ENCODE peak calls at places on chromosomes 7 and 10, in nine cellular contexts. B is brain microvascular endothelial cell, S is sigmoid colon, R is hepatocyte, F is colonic mucosa, M is AG04450, X is endodermal cell, Q is body of pancreas, Y is left ventricle myocardium inferior. H is an unnamed sample.

GRCh38 chr10:94287331-94287730 is 75.4 kb downstream of the NOC3L start:
- DNase-seq in B (peak), S (no peak), R (no peak), F (no peak), M (no peak), X (no peak), Q (no peak), Y (no peak), H (no peak)

GRCh38 chr10:29469481-29470354 is 165.1 kb downstream of the SVIL start:
- DNase-seq in B (no peak), S (no peak), R (no peak), F (no peak), M (no peak), X (no peak), Q (no peak), Y (no peak), H (no peak)

GRCh38 chr10:130076681-130077080 is 33.9 kb downstream of the C10orf143 start:
- DNase-seq in B (no peak), S (no peak), R (no peak), F (no peak), M (no peak), X (no peak), Q (no peak), Y (no peak), H (no peak)

GRCh38 chr7:142334236-142334635 is 76.4 kb upstream of the PRSS58 start:
- DNase-seq in B (no peak), S (no peak), R (no peak), F (no peak), M (no peak), X (no peak), Q (no peak), Y (no peak), H (no peak)

GRCh38 chr10:24385776-24386175 is 176.8 kb downstream of the KIAA1217 start:
- DNase-seq in B (peak), S (no peak), R (peak), F (no peak), M (no peak), X (no peak), Q (no peak), Y (no peak), H (no peak)

GRCh38 chr10:16787361-16787791 is 29.8 kb downstream of the RSU1 start:
- DNase-seq in B (no peak), S (no peak), R (no peak), F (no peak), M (no peak), X (no peak), Q (no peak), Y (no peak), H (no peak)

GRCh38 chr10:119545310-119545709 is 2.8 kb upstream of the RGS10 start:
- DNase-seq in B (no peak), S (no peak), R (no peak), F (no peak), M (no peak), X (no peak), Q (no peak), Y (no peak), H (no peak)

GRCh38 chr7:137109966-137110930 is 233.3 kb downstream of the PTN start:
- DNase-seq in B (peak), S (no peak), R (peak), F (no peak), M (no peak), X (no peak), Q (no peak), Y (no peak), H (no peak)

GRCh38 chr7:106289848-106290247 is 5.1 kb upstream of the NAMPT start:
- DNase-seq in B (no peak), S (no peak), R (no peak), F (no peak), M (no peak), X (no peak), Q (no peak), Y (no peak), H (no peak)

GRCh38 chr7:74044366-74045350 is 16.7 kb downstream of the ELN start:
- DNase-seq in B (no peak), S (no peak), R (no peak), F (no peak), M (no peak), X (no peak), Q (no peak), Y (no peak), H (no peak)

GRCh38 chr10:112904000-112904399 is 46.0 kb upstream of the TCF7L2 start:
- DNase-seq in B (peak), S (no peak), R (peak), F (peak), M (no peak), X (no peak), Q (no peak), Y (no peak), H (no peak)

GRCh38 chr7:3518546-3518945 is 217.5 kb downstream of the SDK1 start:
- DNase-seq in B (peak), S (no peak), R (no peak), F (no peak), M (no peak), X (no peak), Q (no peak), Y (no peak), H (no peak)

GRCh38 chr10:130137077-130137448 is 872 bp downstream of the GLRX3 start:
- DNase-seq in B (peak), S (no peak), R (peak), F (no peak), M (no peak), X (no peak), Q (no peak), Y (no peak), H (no peak)

GRCh38 chr10:95517536-95518454 is 43.4 kb downstream of the SORBS1 start:
- DNase-seq in B (peak), S (no peak), R (peak), F (peak), M (no peak), X (no peak), Q (peak), Y (no peak), H (no peak)

DNA sequence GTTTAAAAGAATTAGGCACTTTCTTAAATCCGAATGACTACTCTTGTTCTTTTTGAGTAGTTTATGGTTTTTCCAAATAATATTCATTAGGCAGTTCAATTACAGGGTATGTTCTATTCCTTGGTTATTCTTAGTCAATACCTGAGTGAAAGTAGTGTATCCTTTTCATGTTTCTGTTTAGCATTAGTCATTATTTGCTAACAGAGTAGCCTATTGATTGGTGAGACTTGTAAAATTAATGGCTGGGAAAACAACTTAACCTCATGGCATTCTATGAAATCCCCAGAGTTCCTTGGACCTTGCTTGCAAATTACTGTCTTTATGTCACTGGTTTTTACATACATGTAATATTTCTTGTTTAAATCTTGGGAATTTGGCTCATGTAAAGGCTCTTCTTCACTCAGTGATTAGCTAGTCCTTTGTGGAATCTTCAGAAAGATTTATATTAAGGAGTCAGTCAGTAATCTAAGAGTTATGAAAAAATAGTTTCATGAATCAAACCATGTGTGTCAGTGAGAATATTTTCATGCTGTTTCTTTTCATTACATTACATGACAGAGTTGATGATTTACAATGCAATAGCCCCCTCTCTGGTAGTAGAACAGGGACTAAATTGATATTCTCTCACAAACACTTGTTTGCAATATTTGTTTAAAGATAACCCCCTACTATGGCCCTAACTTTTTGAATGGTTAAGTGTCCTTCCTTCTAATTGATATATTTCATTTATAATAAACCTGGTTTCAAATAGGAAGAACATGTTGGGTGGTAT is 81.5 kb upstream of the LRRTM3 start:
- DNase-seq in B (no peak), S (no peak), R (no peak), F (no peak), M (no peak), X (no peak), Q (no peak), Y (no peak), H (no peak)
- TF ChIP-seq CTCF in B (peak), S (no peak), R (peak), F (no peak), M (peak), X (peak), Q (no peak), Y (no peak), H (no peak)

GRCh38 chr7:132878228-132878919 is 203.5 kb downstream of the CHCHD3 start:
- DNase-seq in B (no peak), S (no peak), R (no peak), F (no peak), M (no peak), X (no peak), Q (no peak), Y (no peak), H (no peak)

GRCh38 chr7:132877578-132877977 is 204.3 kb downstream of the CHCHD3 start:
- DNase-seq in B (no peak), S (no peak), R (no peak), F (no peak), M (no peak), X (no peak), Q (no peak), Y (no peak), H (no peak)

GRCh38 chr7:132879579-132879978 is 202.3 kb downstream of the CHCHD3 start:
- DNase-seq in B (no peak), S (no peak), R (no peak), F (no peak), M (no peak), X (no peak), Q (no peak), Y (no peak), H (no peak)

GRCh38 chr7:132872034-132872433 is 209.9 kb downstream of the CHCHD3 start:
- DNase-seq in B (no peak), S (no peak), R (no peak), F (no peak), M (no peak), X (no peak), Q (no peak), Y (no peak), H (no peak)

DNA sequence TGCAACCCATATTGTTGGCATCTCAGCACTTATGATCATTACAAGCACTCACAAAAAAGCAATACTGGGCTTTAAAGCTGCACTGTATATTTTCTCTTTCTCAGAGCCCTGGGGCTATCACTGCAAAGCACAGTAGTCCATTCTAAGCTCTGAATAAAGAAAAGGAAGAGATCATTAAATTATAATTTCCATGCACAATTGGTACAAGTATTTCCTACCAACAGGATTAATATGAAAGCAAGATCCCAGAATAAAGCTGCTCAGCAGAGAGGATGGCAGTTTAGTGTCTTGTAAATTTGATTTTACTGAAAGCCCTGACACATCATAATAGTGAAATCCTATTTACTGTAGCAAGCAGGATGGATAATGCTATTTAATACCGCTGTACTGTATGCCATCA is 205.3 kb downstream of the CHCHD3 start:
- DNase-seq in B (no peak), S (no peak), R (no peak), F (no peak), M (no peak), X (no peak), Q (no peak), Y (no peak), H (no peak)
- H3K4me3 ChIP-seq in B (no peak), S (no peak), R (no peak), F (no peak), M (no peak), X (no peak), Q (no peak), Y (no peak), H (no peak)

GRCh38 chr7:54662701-54663100 is 96.3 kb downstream of the SEC61G start:
- DNase-seq in B (no peak), S (no peak), R (no peak), F (no peak), M (no peak), X (no peak), Q (no peak), Y (no peak), H (no peak)

GRCh38 chr7:54664235-54665228 is 94.5 kb downstream of the SEC61G start:
- DNase-seq in B (peak), S (no peak), R (peak), F (peak), M (no peak), X (peak), Q (peak), Y (peak), H (peak)

GRCh38 chr7:54663186-54663585 is 95.8 kb downstream of the SEC61G start:
- DNase-seq in B (no peak), S (no peak), R (no peak), F (no peak), M (no peak), X (peak), Q (no peak), Y (no peak), H (no peak)

DNA sequence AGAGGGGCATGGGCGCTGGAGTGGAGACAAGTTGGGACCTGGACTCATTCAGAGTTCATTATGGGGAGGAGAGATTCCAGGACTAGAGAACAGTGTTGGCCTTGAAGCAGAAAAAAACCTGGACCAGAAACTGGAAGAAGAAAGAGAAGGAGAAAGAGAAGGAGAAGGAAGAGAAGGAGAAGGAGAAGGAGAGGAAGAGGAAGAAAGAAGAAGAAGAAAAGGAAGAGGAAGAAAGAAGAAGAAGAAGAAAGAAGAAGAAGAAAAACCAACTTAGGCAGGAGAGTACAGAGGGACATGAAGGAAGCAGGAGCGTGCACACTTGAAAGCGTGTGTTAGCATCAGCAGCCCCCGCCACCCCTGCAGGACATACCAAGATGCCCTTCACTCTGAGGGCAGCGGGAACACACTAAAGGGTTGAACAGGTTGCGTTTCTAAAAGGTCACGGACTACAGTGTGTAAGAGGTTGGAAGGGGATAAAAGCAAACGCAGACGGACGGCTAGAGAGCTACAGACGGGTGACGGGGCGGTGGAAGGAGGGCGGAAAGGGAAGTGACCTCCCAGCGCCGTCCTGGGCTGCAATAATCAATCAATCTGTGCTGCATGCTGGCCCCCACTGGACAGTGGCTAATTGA is 95.3 kb downstream of the SEC61G start:
- DNase-seq in B (no peak), S (no peak), R (no peak), F (no peak), M (no peak), X (no peak), Q (no peak), Y (no peak), H (no peak)
- H3K27ac ChIP-seq in B (no peak), S (no peak), R (no peak), F (no peak), M (no peak), X (no peak), Q (no peak), Y (no peak), H (no peak)

DNA sequence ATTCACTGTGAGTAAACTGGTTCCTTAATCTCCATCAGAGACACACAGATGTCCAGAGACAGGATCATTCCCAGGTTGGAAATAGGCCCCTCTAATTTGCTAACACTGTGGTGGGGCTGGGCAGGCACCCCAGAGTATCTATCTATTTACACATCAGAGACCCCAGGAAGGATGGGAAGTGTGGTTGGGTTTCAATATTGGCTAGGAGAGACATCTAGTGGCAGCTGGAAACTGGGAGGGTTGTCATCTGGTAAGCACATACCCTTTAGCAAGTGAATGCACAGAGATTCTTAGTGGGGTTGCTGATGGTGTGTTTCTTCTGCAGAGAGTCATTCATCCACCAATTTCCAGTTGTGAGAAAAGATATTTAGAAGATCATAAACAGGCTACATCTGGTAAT is 36.0 kb upstream of the NRG3 start:
- DNase-seq in B (peak), S (no peak), R (peak), F (no peak), M (no peak), X (peak), Q (no peak), Y (no peak), H (no peak)
- TF ChIP-seq CTCF in B (peak), S (no peak), R (peak), F (no peak), M (no peak), X (peak), Q (no peak), Y (no peak), H (no peak)

DNA sequence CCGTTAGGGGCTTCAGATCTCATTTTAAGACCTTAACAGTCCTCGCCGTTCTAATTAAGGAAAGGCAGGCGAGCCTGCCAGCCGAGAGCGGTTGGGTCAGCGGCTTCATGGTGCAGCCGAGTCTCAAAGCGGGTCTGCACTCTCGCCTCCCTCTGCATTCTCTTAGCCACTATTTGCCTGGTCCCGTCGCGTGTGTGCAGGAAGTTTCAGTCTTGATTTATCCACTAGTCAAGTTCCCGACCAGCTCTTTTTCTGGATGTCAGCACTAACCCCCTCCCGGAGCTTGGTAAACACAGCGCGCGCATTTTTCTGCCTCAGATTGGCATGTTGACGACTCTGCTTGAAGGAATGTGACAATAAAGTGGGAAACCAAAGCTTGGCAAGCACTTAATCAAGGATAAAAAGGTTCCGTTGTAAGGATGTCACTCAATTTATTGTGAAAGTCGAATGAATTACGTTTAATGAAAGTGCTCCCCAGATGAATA is 7.7 kb downstream of the NXPH1 start:
- DNase-seq in B (no peak), S (no peak), R (no peak), F (no peak), M (no peak), X (peak), Q (no peak), Y (no peak), H (no peak)
- H3K4me3 ChIP-seq in B (no peak), S (no peak), R (no peak), F (no peak), M (no peak), X (peak), Q (no peak), Y (no peak), H (no peak)

DNA sequence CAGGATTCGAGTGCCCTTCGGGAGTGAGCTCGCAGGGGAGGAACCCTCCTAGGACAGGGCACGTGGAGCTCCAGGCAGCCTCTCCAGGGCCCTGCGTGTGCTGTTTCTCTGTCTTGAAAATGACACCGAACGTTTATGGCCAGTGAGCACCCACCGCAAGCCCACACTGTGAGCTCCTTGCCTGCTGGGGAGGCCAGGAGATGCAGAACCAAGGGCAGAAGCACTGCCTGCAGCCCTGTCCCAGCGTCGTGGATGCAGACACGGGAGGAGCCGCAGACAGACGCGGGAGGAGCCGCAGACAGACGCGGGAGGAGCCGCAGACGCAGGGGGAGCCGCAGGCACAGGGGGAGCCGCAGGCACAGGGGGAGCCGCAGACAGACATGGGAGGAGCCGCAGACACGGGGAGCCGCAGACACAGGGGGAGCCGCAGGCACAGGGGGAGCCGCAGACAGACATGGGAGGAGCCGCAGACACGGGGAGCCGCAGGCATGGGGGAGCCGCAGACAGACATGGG is 314.4 kb downstream of the PTPRN2 start:
- DNase-seq in B (no peak), S (peak), R (no peak), F (no peak), M (no peak), X (no peak), Q (no peak), Y (no peak), H (peak)
- H3K27ac ChIP-seq in B (no peak), S (no peak), R (no peak), F (no peak), M (no peak), X (no peak), Q (no peak), Y (no peak), H (no peak)

GRCh38 chr7:48154792-48155413 is 16.4 kb upstream of the ABCA13 start:
- DNase-seq in B (peak), S (no peak), R (peak), F (peak), M (no peak), X (peak), Q (peak), Y (no peak), H (no peak)
- TF ChIP-seq CTCF in B (peak), S (no peak), R (peak), F (peak), M (peak), X (peak), Q (peak), Y (peak), H (peak)